ENCODE peak calls at places on chromosomes 5 and 9, in five cellular contexts. H is aorta; L is fibroblast of mammary gland; W is caudate nucleus; N is stimulated activated CD4-positive, alpha-beta T cell treated with anti-CD3 and anti-CD28 coated beads, Interleukin-4, amount 100 ng/mL, for 4 hours. O is an unnamed sample.

GRCh38 chr9:131546336-131547084 is 1.2 kb downstream of the PRRT1B start:
- DNase-seq in L (no peak), W (no peak), N (no peak), H (no peak), O (no peak)

GRCh38 chr5:172981931-172982330 is 1.6 kb upstream of the ATP6V0E1 start:
- DNase-seq in H (no peak), L (no peak), W (no peak), N (no peak), O (no peak)

GRCh38 chr5:105970919-105971318 is 1699.8 kb downstream of the EFNA5 start:
- DNase-seq in W (no peak), L (no peak), H (no peak), N (no peak), O (no peak)

GRCh38 chr9:133351908-133352634 is 4.1 kb downstream of the RPL7A start:
- DNase-seq in W (no peak), H (no peak), N (no peak), L (peak; percentile 81), O (no peak)

GRCh38 chr9:22913518-22913917 is 466.9 kb downstream of the DMRTA1 start:
- DNase-seq in N (no peak), H (no peak), L (no peak), W (no peak), O (no peak)

GRCh38 chr9:90029996-90030395 is 425.2 kb downstream of the GADD45G start:
- DNase-seq in W (no peak), N (no peak), L (no peak), H (no peak), O (no peak)

GRCh38 chr5:66661149-66661548 is 65.0 kb downstream of the MAST4 start:
- DNase-seq in H (no peak), W (no peak), N (no peak), L (peak; percentile 81), O (no peak)

GRCh38 chr9:121298689-121299112 is 30.7 kb downstream of the GSN start:
- DNase-seq in N (no peak), W (no peak), L (peak; percentile 64), H (no peak), O (no peak)

GRCh38 chr5:74232281-74232680 is 408.2 kb downstream of the ENC1 start:
- DNase-seq in W (no peak), L (peak; percentile 92), H (no peak), N (no peak), O (no peak)

GRCh38 chr5:64667068-64667467 is 23.2 kb upstream of the SHISAL2B start:
- DNase-seq in H (no peak), N (no peak), L (no peak), W (no peak), O (no peak)

GRCh38 chr9:127873886-127874285 is 3.6 kb downstream of the AK1 start:
- DNase-seq in N (no peak), H (peak; percentile 96), L (no peak), W (peak; percentile 72), O (no peak)

GRCh38 chr9:74742792-74743389 is 144.8 kb downstream of the TRPM6 start:
- DNase-seq in H (no peak), L (peak; percentile 57), N (no peak), W (peak; percentile 1), O (no peak)

GRCh38 chr5:132976852-132977251 is 13.4 kb upstream of the AFF4 start:
- DNase-seq in N (no peak), H (no peak), W (no peak), L (no peak), O (no peak)

GRCh38 chr5:159444441-159445082 is 114.3 kb upstream of the IL12B start:
- DNase-seq in H (no peak), L (peak; percentile 72), N (no peak), W (no peak), O (no peak)

GRCh38 chr5:14145356-14146334 is 2.5 kb downstream of the TRIO start:
- DNase-seq in H (no peak), W (no peak), N (no peak), L (peak; percentile 25), O (no peak)

GRCh38 chr5:160649304-160649703 is 202.7 kb downstream of the ATP10B start:
- DNase-seq in N (no peak), W (no peak), L (no peak), H (no peak), O (no peak)

GRCh38 chr5:137078171-137078665 is 420.9 kb downstream of the SPOCK1 start:
- DNase-seq in N (no peak), H (no peak), L (peak; percentile 17), W (no peak), O (no peak)

GRCh38 chr5:6158974-6159863 is 219.1 kb downstream of the MED10 start:
- DNase-seq in H (no peak), N (no peak), L (peak; percentile 100), W (no peak), O (no peak)

GRCh38 chr9:22469928-22470544 is 23.4 kb downstream of the DMRTA1 start:
- DNase-seq in W (no peak), L (peak; percentile 44), N (no peak), H (no peak), O (no peak)

GRCh38 chr5:74543162-74543995 is 97.1 kb downstream of the ENC1 start:
- DNase-seq in N (no peak), W (peak; percentile 5), H (no peak), L (peak; percentile 87), O (no peak)

GRCh38 chr9:134781895-134782294 is 98.7 kb upstream of the FCN2 start:
- DNase-seq in L (no peak), N (no peak), H (no peak), W (no peak), O (no peak)

GRCh38 chr5:173733065-173733824 is 116.8 kb upstream of the BOD1 start:
- DNase-seq in N (no peak), W (no peak), L (no peak), H (peak; percentile 3), O (no peak)

GRCh38 chr5:107875834-107876233 is 205.1 kb upstream of the EFNA5 start:
- DNase-seq in H (no peak), N (no peak), L (peak; percentile 38), W (no peak), O (no peak)

GRCh38 chr9:77472646-77473045 is 175.5 kb downstream of the GNA14 start:
- DNase-seq in N (no peak), W (no peak), H (no peak), L (peak; percentile 31), O (no peak)

GRCh38 chr9:10704720-10705119 is 91.9 kb upstream of the PTPRD start:
- DNase-seq in N (no peak), W (no peak), H (no peak), L (peak; percentile 34), O (no peak)

GRCh38 chr9:134811673-134812668 is 68.6 kb upstream of the FCN2 start:
- DNase-seq in L (peak; percentile 73), N (no peak), W (no peak), H (no peak), O (no peak)

GRCh38 chr5:110807174-110807573 is 68.4 kb downstream of the SLC25A46 start:
- DNase-seq in L (peak; percentile 4), N (no peak), H (no peak), W (no peak), O (no peak)

GRCh38 chr5:3342271-3343100 is 253.1 kb upstream of the IRX1 start:
- DNase-seq in N (no peak), H (peak; percentile 62), W (no peak), L (no peak), O (no peak)

GRCh38 chr5:180135967-180136641 is 64.5 kb upstream of the RNF130 start:
- DNase-seq in H (peak; percentile 62), L (no peak), W (no peak), N (no peak), O (no peak)

GRCh38 chr5:80282054-80282453 is 26.2 kb upstream of the SERINC5 start:
- DNase-seq in L (no peak), N (no peak), H (no peak), W (no peak), O (no peak)